ENCODE peak calls at places on chromosomes 3 and 15, in six cellular contexts. W is fibroblast of lung, X is heart right ventricle, G is breast epithelium, V is HCT116, D is GM23248. U is an unnamed sample. For H3K9me3, the result is how much of the 10 kb centered on the place peaks cover.

GRCh38 chr3:4786431-4786830 is 192.8 kb upstream of the BHLHE40 start:
- DNase-seq in W (no peak), X (no peak), G (peak), V (no peak), D (no peak), U (no peak)

GRCh38 chr3:126365351-126366274 is 8.4 kb upstream of the KLF15 start:
- DNase-seq in W (no peak), X (no peak), G (no peak), V (no peak), D (no peak), U (no peak)

GRCh38 chr3:111666041-111666735 is 71.0 kb upstream of the ZBED2 start:
- DNase-seq in W (no peak), X (no peak), G (no peak), V (no peak), D (peak), U (no peak)

GRCh38 chr3:114841515-114841914 is 305.6 kb downstream of the ZBTB20 start:
- DNase-seq in W (no peak), X (no peak), G (no peak), V (peak), D (peak), U (no peak)

GRCh38 chr3:88219138-88219792 is 69.5 kb downstream of the C3orf38 start:
- DNase-seq in W (peak), X (no peak), G (no peak), V (no peak), D (peak), U (peak)

GRCh38 chr15:37100109-37100873 is at the start of gene MEIS2:
- DNase-seq in W (peak), X (peak), G (peak), V (peak), D (peak), U (no peak)

GRCh38 chr3:44128057-44128775 is 113.5 kb upstream of the TOPAZ1 start:
- DNase-seq in W (no peak), X (no peak), G (peak), V (no peak), D (peak), U (no peak)

GRCh38 chr15:66071621-66072295 is 181.8 kb downstream of the MEGF11 start:
- DNase-seq in W (no peak), X (no peak), G (no peak), V (no peak), D (peak), U (no peak)

GRCh38 chr15:78910836-78911235 is 34.0 kb downstream of the CTSH start:
- DNase-seq in W (no peak), X (no peak), G (no peak), V (no peak), D (no peak), U (no peak)

GRCh38 chr3:175535351-175535750 is 676.2 kb downstream of the NAALADL2 start:
- DNase-seq in W (no peak), X (no peak), G (no peak), V (no peak), D (no peak), U (no peak)

GRCh38 chr15:79849789-79850188 is 47.0 kb downstream of the MTHFS start:
- DNase-seq in W (peak), X (no peak), G (no peak), V (no peak), D (peak), U (no peak)

GRCh38 chr3:42802876-42803799 is 1.2 kb downstream of the HIGD1A start:
- DNase-seq in W (peak), X (no peak), G (no peak), V (no peak), D (peak), U (no peak)

GRCh38 chr3:71651625-71652024 is 68.1 kb upstream of the FOXP1 start:
- DNase-seq in W (no peak), X (no peak), G (no peak), V (no peak), D (no peak), U (no peak)

GRCh38 chr3:52028572-52028971 is 27.8 kb downstream of the DUSP7 start:
- DNase-seq in W (peak), X (peak), G (no peak), V (no peak), D (peak), U (no peak)

GRCh38 chr3:10397879-10398278 is 77.0 kb upstream of the SEC13 start:
- DNase-seq in W (no peak), X (no peak), G (peak), V (no peak), D (peak), U (no peak)

GRCh38 chr3:35639251-35640185 is at the start of gene ARPP21:
- DNase-seq in W (peak), X (no peak), G (no peak), V (no peak), D (no peak), U (no peak)

GRCh38 chr15:38084289-38084688 is 149.8 kb downstream of the TMCO5A start:
- DNase-seq in W (no peak), X (no peak), G (no peak), V (no peak), D (peak), U (no peak)

GRCh38 chr3:88151358-88151757 is 1.6 kb downstream of the C3orf38 start:
- DNase-seq in W (no peak), X (no peak), G (no peak), V (no peak), D (peak), U (no peak)

GRCh38 chr3:71870966-71871512 is 86.1 kb upstream of the PROK2 start:
- DNase-seq in W (no peak), X (no peak), G (no peak), V (no peak), D (no peak), U (no peak)

GRCh38 chr3:55626284-55626675 is 139.2 kb upstream of the WNT5A start:
- DNase-seq in W (no peak), X (no peak), G (no peak), V (no peak), D (peak), U (no peak)

GRCh38 chr3:198019115-198019514 is 59.1 kb downstream of the LMLN start:
- DNase-seq in W (no peak), X (no peak), G (no peak), V (no peak), D (no peak), U (no peak)

GRCh38 chr15:22892333-22892732 is 53.9 kb downstream of the NIPA2 start:
- DNase-seq in W (no peak), X (no peak), G (no peak), V (no peak), D (no peak), U (no peak)

GRCh38 chr3:152444029-152444641 is 175.4 kb downstream of the MBNL1 start:
- DNase-seq in W (peak), X (no peak), G (no peak), V (peak), D (peak), U (no peak)

GRCh38 chr3:63479661-63480035 is 172.8 kb upstream of the SNTN start:
- DNase-seq in W (no peak), X (no peak), G (no peak), V (no peak), D (peak), U (no peak)

GRCh38 chr3:14412831-14413380 is 10.5 kb downstream of the SLC6A6 start:
- DNase-seq in W (no peak), X (peak), G (no peak), V (no peak), D (no peak), U (no peak)

GRCh38 chr3:4355401-4356224 is 52.4 kb downstream of the SETMAR start:
- DNase-seq in W (peak), X (peak), G (no peak), V (no peak), D (no peak), U (no peak)

GRCh38 chr3:79040701-79041100 is 727.1 kb downstream of the ROBO1 start:
- DNase-seq in W (peak), X (no peak), G (no peak), V (no peak), D (peak), U (no peak)

GRCh38 chr3:54665201-54665600 is 262.7 kb downstream of the LRTM1 start:
- DNase-seq in W (no peak), X (no peak), G (no peak), V (no peak), D (no peak), U (no peak)

GRCh38 chr3:118577055-118577759 is 457.4 kb downstream of the IGSF11 start:
- DNase-seq in W (peak), X (no peak), G (no peak), V (no peak), D (no peak), U (no peak)

GRCh38 chr3:138771585-138771984 is 63.1 kb downstream of the PIK3CB start:
- DNase-seq in W (no peak), X (no peak), G (no peak), V (no peak), D (no peak), U (no peak)
- H3K9me3 ChIP-seq in W (under half), X (under half), G (under half), V (under half), D (under half), U (under half)

DNA sequence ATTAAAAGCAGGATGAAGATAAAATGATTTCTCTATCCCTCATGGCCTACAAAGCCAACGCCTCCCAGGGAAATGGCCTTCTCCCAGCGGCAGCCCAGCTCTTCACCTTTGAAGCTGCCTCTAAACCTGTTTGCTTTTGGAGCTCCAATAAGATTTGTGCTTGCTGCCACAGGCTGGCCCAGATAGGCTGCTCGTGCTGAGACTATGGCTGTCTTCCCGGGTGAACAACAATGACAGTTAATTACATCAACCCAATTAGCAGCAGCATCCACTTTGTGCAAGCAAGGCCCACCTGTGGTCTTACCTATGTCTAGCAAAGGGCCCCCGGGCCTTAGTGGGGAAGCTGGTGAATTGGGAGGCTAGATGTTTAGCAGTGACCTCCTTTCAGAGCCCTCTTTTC is 179.6 kb downstream of the P3H2 start:
- DNase-seq in W (no peak), X (no peak), G (no peak), V (no peak), D (no peak), U (no peak)
- H3K9me3 ChIP-seq in W (under half), X (under half), G (under half), V (under half), D (under half), U (under half)

DNA sequence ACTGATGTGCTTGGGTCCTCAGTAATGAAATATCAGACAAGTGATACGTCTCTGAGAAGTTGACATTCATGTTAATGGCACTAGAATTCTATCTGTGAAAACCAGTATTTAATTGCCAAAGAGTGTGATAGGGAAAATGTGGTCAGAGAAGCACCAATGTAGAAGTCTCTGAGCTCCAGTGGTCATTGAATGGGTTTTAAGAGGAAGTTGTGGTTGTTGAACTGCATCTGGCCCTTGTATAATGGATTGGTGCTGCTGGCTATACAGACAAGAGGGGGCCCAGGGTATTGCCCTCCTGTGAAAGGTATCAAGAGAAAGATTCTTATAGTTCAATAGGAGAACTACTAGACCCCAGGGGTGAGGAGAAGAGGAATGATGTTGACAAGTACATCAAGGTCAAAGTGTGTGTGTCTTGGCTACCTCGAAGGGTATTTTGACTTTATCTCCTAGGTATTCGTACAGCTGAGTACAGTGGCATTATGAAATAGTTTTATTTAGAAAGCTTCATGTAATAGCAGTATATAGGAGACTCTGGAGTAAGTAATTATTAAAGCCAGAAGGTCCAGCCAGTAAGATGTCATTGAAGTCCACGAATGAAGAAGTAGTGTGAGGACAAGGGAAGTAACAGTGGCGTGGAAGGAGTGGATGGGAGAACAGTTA is 47.1 kb downstream of the CHD2 start:
- DNase-seq in W (no peak), X (no peak), G (no peak), V (no peak), D (no peak), U (no peak)
- H3K9me3 ChIP-seq in W (under half), X (under half), G (under half), V (under half), D (under half), U (under half)

GRCh38 chr15:39447431-39447830 is 133.4 kb upstream of the THBS1 start:
- DNase-seq in W (no peak), X (no peak), G (no peak), V (no peak), D (no peak), U (no peak)
- H3K9me3 ChIP-seq in W (under half), X (under half), G (under half), V (under half), D (under half), U (under half)

DNA sequence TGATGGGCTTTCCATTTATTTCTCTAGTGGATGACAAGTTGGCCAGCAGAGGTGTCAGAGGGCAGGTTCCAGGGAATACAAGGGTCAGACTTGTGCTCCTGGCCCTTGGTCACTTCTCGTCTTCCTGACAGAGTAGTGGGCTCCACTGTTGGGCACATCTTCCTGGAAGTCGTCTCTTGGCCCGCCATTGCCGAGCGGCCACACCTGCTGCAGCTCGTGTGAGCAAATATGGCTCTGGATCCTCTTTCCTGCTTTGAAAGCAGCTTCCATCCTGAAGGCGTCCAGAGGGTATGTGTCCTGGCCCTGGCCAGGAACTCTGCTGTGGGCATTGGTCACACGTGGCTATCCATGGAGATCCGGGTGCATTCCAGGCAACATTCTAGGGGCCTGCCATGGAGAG is 100.2 kb downstream of the SNRPN start:
- DNase-seq in W (no peak), X (no peak), G (no peak), V (no peak), D (no peak), U (no peak)
- H3K9me3 ChIP-seq in W (under half), X (half or more), G (half or more), V (half or more), D (under half), U (half or more)

GRCh38 chr3:26280517-26280916 is 342.1 kb upstream of the LRRC3B start:
- DNase-seq in W (no peak), X (no peak), G (no peak), V (no peak), D (no peak), U (no peak)

GRCh38 chr3:26279091-26279490 is 343.5 kb upstream of the LRRC3B start:
- DNase-seq in W (no peak), X (no peak), G (no peak), V (no peak), D (no peak), U (no peak)

GRCh38 chr3:26281284-26281977 is 341.1 kb upstream of the LRRC3B start:
- DNase-seq in W (no peak), X (no peak), G (no peak), V (no peak), D (no peak), U (no peak)
- H3K9me3 ChIP-seq in W (under half), X (under half), G (under half), V (under half), D (under half), U (under half)

DNA sequence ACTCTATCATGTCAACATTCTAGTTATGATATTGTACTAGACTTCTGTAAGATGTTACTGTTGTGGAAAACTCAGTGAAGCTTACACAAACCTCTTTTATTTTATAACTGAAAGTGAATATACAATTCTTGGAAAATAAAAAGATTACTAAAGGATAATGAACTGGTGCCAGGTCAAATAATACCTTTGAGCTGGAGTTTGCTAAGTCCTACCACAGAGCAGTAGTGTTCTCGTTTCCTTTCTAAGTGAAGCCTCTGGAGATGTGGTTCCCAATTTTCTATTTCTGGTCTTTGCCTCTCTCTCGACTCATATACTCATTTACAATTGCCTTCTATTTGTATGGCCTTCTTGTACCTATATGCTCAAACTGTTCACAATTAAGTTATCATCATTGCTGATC is 942.9 kb downstream of the SQOR start:
- DNase-seq in W (no peak), X (no peak), G (no peak), V (no peak), D (no peak), U (no peak)
- H3K9me3 ChIP-seq in W (under half), X (under half), G (under half), V (under half), D (under half), U (under half)

U was measured in T-helper 17 cell.